ENCODE peak calls at places on chromosomes 5 and 9, in nine cellular contexts. Z, P, Y, S, X, I, F, V and G are unnamed samples.

GRCh38 chr9:88544245-88544644 is 9.3 kb downstream of the NXNL2 start:
- DNase-seq in Z (no peak), V (no peak), P (no peak), F (no peak), I (no peak), S (no peak), Y (no peak), X (no peak), G (no peak)

GRCh38 chr9:93813687-93814560 is 141.2 kb downstream of the BARX1 start:
- DNase-seq in Z (no peak), P (no peak), X (peak; percentile 71), I (no peak), Y (peak; percentile 98), F (peak; percentile 93), S (no peak), V (no peak), G (no peak)

GRCh38 chr5:141208478-141208877 is at the start of gene PCDHB12:
- DNase-seq in Y (no peak), F (no peak), Z (no peak), P (no peak), I (no peak), X (no peak), V (no peak), S (no peak), G (no peak)

GRCh38 chr9:69265891-69266290 is 59.1 kb upstream of the ENTREP1 start:
- DNase-seq in I (no peak), P (no peak), Y (no peak), S (no peak), V (no peak), F (no peak), X (no peak), Z (no peak), G (no peak)

GRCh38 chr5:149951138-149951749 is 6.7 kb upstream of the PDE6A start:
- DNase-seq in P (no peak), I (no peak), V (no peak), F (no peak), Z (no peak), Y (no peak), S (no peak), X (no peak), G (no peak)

GRCh38 chr5:43042626-43043399 is 2.7 kb upstream of the ANXA2R start:
- DNase-seq in X (peak; percentile 85), V (no peak), P (peak; percentile 60), Z (peak; percentile 91), I (peak; percentile 81), F (peak; percentile 90), S (peak; percentile 85), Y (peak; percentile 66), G (peak; percentile 37)

GRCh38 chr5:81207009-81207408 is 26.1 kb upstream of the CKMT2 start:
- DNase-seq in I (no peak), Y (no peak), S (no peak), Z (no peak), F (no peak), V (no peak), X (no peak), P (no peak), G (no peak)

GRCh38 chr9:108671794-108672193 is 184.0 kb downstream of the ACTL7B start:
- DNase-seq in V (no peak), F (no peak), I (no peak), Z (no peak), X (no peak), S (no peak), Y (no peak), P (no peak), G (no peak)

GRCh38 chr5:2738700-2739359 is 12.6 kb downstream of the IRX2 start:
- DNase-seq in V (no peak), I (no peak), P (no peak), S (no peak), F (no peak), X (no peak), Y (no peak), Z (peak; percentile 76), G (no peak)

GRCh38 chr9:124222109-124222508 is 35.6 kb upstream of the NEK6 start:
- DNase-seq in Y (no peak), F (no peak), Z (no peak), X (no peak), I (no peak), P (no peak), V (no peak), S (no peak), G (no peak)

GRCh38 chr9:27086818-27087680 is 22.0 kb upstream of the TEK start:
- DNase-seq in Y (no peak), V (no peak), S (no peak), F (no peak), Z (no peak), X (no peak), I (no peak), P (no peak), G (no peak)

GRCh38 chr5:151063136-151063544 is 17.7 kb downstream of the TNIP1 start:
- DNase-seq in I (no peak), X (no peak), V (no peak), F (no peak), Z (no peak), Y (no peak), P (no peak), S (no peak), G (no peak)

GRCh38 chr5:156920042-156920860 is 42.8 kb downstream of the TIMD4 start:
- DNase-seq in S (no peak), I (no peak), F (no peak), P (no peak), Z (no peak), Y (no peak), V (no peak), X (no peak), G (no peak)

GRCh38 chr5:65721775-65722574 is at the start of the genes NLN and SGTB:
- DNase-seq in S (peak; percentile 90), V (peak; percentile 97), Z (peak; percentile 94), F (peak; percentile 56), Y (peak; percentile 92), X (peak; percentile 57), P (peak; percentile 87), I (peak; percentile 91), G (peak; percentile 68)